ENCODE peak calls at places on chromosome 2, in nine cellular contexts. C is NCI-H1417 treated with DMSO at 0.1 percent for 48 hours; V is thyroid gland; A is HS-27A; H is NCI-H510A treated with DMSO at 0.1 percent for 48 hours; R is GM03348; J is stimulated activated CD4-positive, alpha-beta T cell treated with anti-CD3 and anti-CD28 coated beads, Interleukin-2, amount 100 ng/mL, for 48 hours; G is NCI-H1105 treated with DMSO at 0.1 percent for 48 hours; L is activated T-cell treated with anti-CD3 and anti-CD28 coated beads, Interleukin-2, amount 50 U/mL, for 24 hours. U is an unnamed sample.

GRCh38 chr2:28516950-28517349 is 21.1 kb downstream of the PLB1 start:
- DNase-seq in C (no peak), V (no peak), A (no peak), H (no peak), R (no peak), J (no peak), G (no peak), L (no peak), U (no peak)

GRCh38 chr2:189362283-189362682 is 79.0 kb upstream of the WDR75 start:
- DNase-seq in C (no peak), V (no peak), A (no peak), H (no peak), R (no peak), J (no peak), G (no peak), L (no peak), U (no peak)

GRCh38 chr2:108855194-108855593 is 68.6 kb downstream of the CCDC138 start:
- DNase-seq in C (peak), V (no peak), A (no peak), H (peak), R (no peak), J (no peak), G (peak), L (no peak), U (no peak)

GRCh38 chr2:239339241-239339640 is 61.6 kb downstream of the HDAC4 start:
- DNase-seq in C (no peak), V (no peak), A (no peak), H (no peak), R (no peak), J (no peak), G (no peak), L (no peak), U (no peak)

GRCh38 chr2:205563646-205564045 is 118.7 kb upstream of the NRP2 start:
- DNase-seq in C (no peak), V (peak), A (no peak), H (no peak), R (no peak), J (peak), G (peak), L (no peak), U (peak)

GRCh38 chr2:46135936-46136335 is 161.3 kb upstream of the EPAS1 start:
- DNase-seq in C (no peak), V (peak), A (no peak), H (no peak), R (peak), J (no peak), G (no peak), L (no peak), U (no peak)

GRCh38 chr2:239164281-239164871 is 236.4 kb downstream of the HDAC4 start:
- DNase-seq in C (no peak), V (peak), A (no peak), H (no peak), R (no peak), J (no peak), G (no peak), L (no peak), U (peak)

GRCh38 chr2:169137924-169138323 is 68.6 kb downstream of the DHRS9 start:
- DNase-seq in C (no peak), V (no peak), A (no peak), H (no peak), R (no peak), J (no peak), G (no peak), L (no peak), U (no peak)

GRCh38 chr2:241821460-241822263 is 12.7 kb downstream of the NEU4 start:
- DNase-seq in C (no peak), V (no peak), A (no peak), H (no peak), R (no peak), J (no peak), G (no peak), L (peak), U (peak)

GRCh38 chr2:223075301-223076270 is 23.6 kb downstream of the KCNE4 start:
- DNase-seq in C (no peak), V (no peak), A (no peak), H (no peak), R (no peak), J (no peak), G (no peak), L (no peak), U (no peak)

GRCh38 chr2:31270871-31271270 is 36.9 kb downstream of the EHD3 start:
- DNase-seq in C (no peak), V (no peak), A (no peak), H (no peak), R (no peak), J (no peak), G (no peak), L (no peak), U (no peak)

GRCh38 chr2:237222178-237222577 is 136.5 kb downstream of the COPS8 start:
- DNase-seq in C (no peak), V (no peak), A (no peak), H (no peak), R (peak), J (no peak), G (no peak), L (no peak), U (no peak)

GRCh38 chr2:33583194-33583938 is 15.7 kb downstream of the FAM98A start:
- DNase-seq in C (no peak), V (peak), A (no peak), H (no peak), R (peak), J (no peak), G (peak), L (no peak), U (no peak)

GRCh38 chr2:17979707-17980106 is 101.2 kb downstream of the KCNS3 start:
- DNase-seq in C (no peak), V (no peak), A (peak), H (no peak), R (peak), J (no peak), G (no peak), L (no peak), U (no peak)

GRCh38 chr2:46871976-46872381 is 43.6 kb downstream of the MCFD2 start:
- DNase-seq in C (no peak), V (peak), A (no peak), H (peak), R (no peak), J (no peak), G (no peak), L (no peak), U (no peak)

GRCh38 chr2:71291398-71291797 is 40.2 kb upstream of the ZNF638 start:
- DNase-seq in C (no peak), V (no peak), A (no peak), H (no peak), R (no peak), J (no peak), G (no peak), L (no peak), U (no peak)

GRCh38 chr2:168848220-168848619 is 42.0 kb downstream of the SPC25 start:
- DNase-seq in C (no peak), V (no peak), A (no peak), H (no peak), R (no peak), J (no peak), G (peak), L (no peak), U (no peak)

GRCh38 chr2:168758970-168759820 is 43.2 kb upstream of the NOSTRIN start:
- DNase-seq in C (no peak), V (peak), A (no peak), H (peak), R (peak), J (no peak), G (peak), L (no peak), U (no peak)